ENCODE peak calls at places on chromosomes 6 and 20, in six cellular contexts. X, M, O, S, L and B are unnamed samples.

GRCh38 chr6:111591370-111591900 is 14.2 kb downstream of the TRAF3IP2 start:
- DNase-seq in L (peak; percentile 98), X (peak; percentile 100), O (peak; percentile 57), S (peak; percentile 92), M (no peak), B (no peak)

GRCh38 chr20:41956316-41957050 is 338.3 kb upstream of the CHD6 start:
- DNase-seq in L (peak; percentile 28), S (no peak), M (no peak), X (no peak), O (peak; percentile 38), B (no peak)

GRCh38 chr6:68233623-68234022 is 401.5 kb upstream of the ADGRB3 start:
- DNase-seq in M (no peak), L (peak; percentile 63), S (no peak), O (no peak), X (no peak), B (no peak)

GRCh38 chr20:63568986-63569949 is 4.8 kb downstream of the HELZ2 start:
- DNase-seq in S (no peak), L (no peak), O (no peak), M (peak; percentile 30), X (no peak), B (no peak)

GRCh38 chr6:96499781-96500180 is 21.8 kb upstream of the UFL1 start:
- DNase-seq in O (no peak), M (no peak), S (no peak), X (no peak), L (no peak), B (no peak)

GRCh38 chr20:22533823-22534751 is 50.3 kb downstream of the FOXA2 start:
- DNase-seq in O (no peak), M (no peak), X (no peak), S (no peak), L (no peak), B (no peak)

GRCh38 chr6:166625356-166625755 is 1.7 kb downstream of the RPS6KA2 start:
- DNase-seq in L (peak; percentile 12), S (no peak), M (no peak), X (no peak), O (no peak), B (no peak)

GRCh38 chr6:34926655-34927054 is 37.6 kb downstream of the ANKS1A start:
- DNase-seq in L (peak; percentile 47), O (no peak), X (peak; percentile 64), M (no peak), S (no peak), B (no peak)

GRCh38 chr6:156794963-156795362 is 17.8 kb downstream of the ARID1B start:
- DNase-seq in O (no peak), M (no peak), X (no peak), L (no peak), S (no peak), B (no peak)

GRCh38 chr6:91299544-91300491 is 712.9 kb upstream of the MAP3K7 start:
- DNase-seq in M (no peak), S (peak; percentile 19), O (peak; percentile 52), L (peak; percentile 9), X (no peak), B (peak; percentile 66)

GRCh38 chr20:33009214-33010132 is 2.0 kb downstream of the BPIFB2 start:
- DNase-seq in X (no peak), S (no peak), L (no peak), M (no peak), O (no peak), B (no peak)

GRCh38 chr20:47666304-47666703 is 119.0 kb downstream of the SULF2 start:
- DNase-seq in S (no peak), O (no peak), L (no peak), M (no peak), X (no peak), B (no peak)

GRCh38 chr6:142902636-142903053 is 42.3 kb downstream of the HIVEP2 start:
- DNase-seq in M (no peak), O (no peak), X (peak; percentile 99), S (peak; percentile 85), L (peak; percentile 92), B (no peak)

GRCh38 chr6:3898270-3898994 is 49.3 kb downstream of the FAM50B start:
- DNase-seq in S (no peak), O (no peak), M (no peak), X (no peak), L (no peak), B (no peak)

GRCh38 chr6:134060491-134061106 is 8.2 kb upstream of the SLC2A12 start:
- DNase-seq in S (no peak), O (no peak), L (peak; percentile 74), M (no peak), X (peak; percentile 85), B (no peak)

GRCh38 chr6:137602871-137603270 is 108.7 kb upstream of the OLIG3 start:
- DNase-seq in L (no peak), O (no peak), S (no peak), X (no peak), M (no peak), B (no peak)

GRCh38 chr6:146028250-146028789 is 542 bp upstream of the GRM1 start:
- DNase-seq in S (peak; percentile 57), O (peak; percentile 85), M (peak; percentile 63), X (peak; percentile 53), L (peak; percentile 41), B (no peak)

GRCh38 chr6:47278545-47278944 is 31.2 kb downstream of the TNFRSF21 start:
- DNase-seq in M (no peak), O (no peak), S (no peak), L (no peak), X (peak; percentile 25), B (no peak)